ENCODE peak calls at places on chromosomes 6 and 20, in ten cellular contexts. One of them, this sample, is unnamed.

GRCh38 chr6:134293659-134294161 is 24.2 kb downstream of the SGK1 start:
- DNase-seq in glutamatergic neuron: no peak
- DNase-seq in HepG2: no peak
- DNase-seq in stimulated activated CD8-positive, alpha-beta memory T cell treated with anti-CD3 and anti-CD28 coated beads, Interleukin-4, amount 100 ng/mL, for 24 hours: no peak
- DNase-seq in NCI-H1436: no peak
- DNase-seq in ELR: peak
- DNase-seq in stimulated activated CD4-positive, alpha-beta T cell treated with anti-CD3 and anti-CD28 coated beads, Interleukin-12 subunit alpha, Interleukin-12 subunit beta, amount 100 ng/mL, for 4 hours: no peak
- DNase-seq in SHP77: no peak
- DNase-seq in T-cell: no peak
- DNase-seq in NCI-H345: no peak
- DNase-seq in this sample: no peak

GRCh38 chr20:13865825-13866351 is 81.1 kb downstream of the NDUFAF5 start:
- DNase-seq in glutamatergic neuron: no peak
- DNase-seq in HepG2: no peak
- DNase-seq in stimulated activated CD8-positive, alpha-beta memory T cell treated with anti-CD3 and anti-CD28 coated beads, Interleukin-4, amount 100 ng/mL, for 24 hours: no peak
- DNase-seq in NCI-H1436: no peak
- DNase-seq in ELR: no peak
- DNase-seq in stimulated activated CD4-positive, alpha-beta T cell treated with anti-CD3 and anti-CD28 coated beads, Interleukin-12 subunit alpha, Interleukin-12 subunit beta, amount 100 ng/mL, for 4 hours: no peak
- DNase-seq in SHP77: no peak
- DNase-seq in T-cell: no peak
- DNase-seq in NCI-H345: peak
- DNase-seq in this sample: no peak

GRCh38 chr6:42135722-42136121 is 6.7 kb downstream of the C6orf132 start:
- DNase-seq in glutamatergic neuron: no peak
- DNase-seq in HepG2: no peak
- DNase-seq in stimulated activated CD8-positive, alpha-beta memory T cell treated with anti-CD3 and anti-CD28 coated beads, Interleukin-4, amount 100 ng/mL, for 24 hours: no peak
- DNase-seq in NCI-H1436: no peak
- DNase-seq in ELR: peak
- DNase-seq in stimulated activated CD4-positive, alpha-beta T cell treated with anti-CD3 and anti-CD28 coated beads, Interleukin-12 subunit alpha, Interleukin-12 subunit beta, amount 100 ng/mL, for 4 hours: no peak
- DNase-seq in SHP77: no peak
- DNase-seq in T-cell: no peak
- DNase-seq in NCI-H345: no peak
- DNase-seq in this sample: no peak

GRCh38 chr6:81751388-81752083 is 945 bp downstream of the TENT5A start:
- DNase-seq in glutamatergic neuron: peak
- DNase-seq in HepG2: peak
- DNase-seq in stimulated activated CD8-positive, alpha-beta memory T cell treated with anti-CD3 and anti-CD28 coated beads, Interleukin-4, amount 100 ng/mL, for 24 hours: peak
- DNase-seq in NCI-H1436: no peak
- DNase-seq in ELR: peak
- DNase-seq in stimulated activated CD4-positive, alpha-beta T cell treated with anti-CD3 and anti-CD28 coated beads, Interleukin-12 subunit alpha, Interleukin-12 subunit beta, amount 100 ng/mL, for 4 hours: peak
- DNase-seq in SHP77: peak
- DNase-seq in T-cell: peak
- DNase-seq in NCI-H345: peak
- DNase-seq in this sample: peak

GRCh38 chr20:57118107-57118769 is 148.2 kb downstream of the BMP7 start:
- DNase-seq in glutamatergic neuron: no peak
- DNase-seq in HepG2: no peak
- DNase-seq in stimulated activated CD8-positive, alpha-beta memory T cell treated with anti-CD3 and anti-CD28 coated beads, Interleukin-4, amount 100 ng/mL, for 24 hours: no peak
- DNase-seq in NCI-H1436: no peak
- DNase-seq in ELR: no peak
- DNase-seq in stimulated activated CD4-positive, alpha-beta T cell treated with anti-CD3 and anti-CD28 coated beads, Interleukin-12 subunit alpha, Interleukin-12 subunit beta, amount 100 ng/mL, for 4 hours: no peak
- DNase-seq in SHP77: no peak
- DNase-seq in T-cell: no peak
- DNase-seq in NCI-H345: no peak
- DNase-seq in this sample: no peak

GRCh38 chr6:108435391-108435790 is 125.3 kb upstream of the FOXO3 start:
- DNase-seq in glutamatergic neuron: no peak
- DNase-seq in HepG2: no peak
- DNase-seq in stimulated activated CD8-positive, alpha-beta memory T cell treated with anti-CD3 and anti-CD28 coated beads, Interleukin-4, amount 100 ng/mL, for 24 hours: no peak
- DNase-seq in NCI-H1436: no peak
- DNase-seq in ELR: no peak
- DNase-seq in stimulated activated CD4-positive, alpha-beta T cell treated with anti-CD3 and anti-CD28 coated beads, Interleukin-12 subunit alpha, Interleukin-12 subunit beta, amount 100 ng/mL, for 4 hours: no peak
- DNase-seq in SHP77: no peak
- DNase-seq in T-cell: no peak
- DNase-seq in NCI-H345: no peak
- DNase-seq in this sample: no peak

GRCh38 chr6:81023708-81024107 is 728.8 kb downstream of the TENT5A start:
- DNase-seq in glutamatergic neuron: no peak
- DNase-seq in HepG2: no peak
- DNase-seq in stimulated activated CD8-positive, alpha-beta memory T cell treated with anti-CD3 and anti-CD28 coated beads, Interleukin-4, amount 100 ng/mL, for 24 hours: no peak
- DNase-seq in NCI-H1436: no peak
- DNase-seq in ELR: no peak
- DNase-seq in stimulated activated CD4-positive, alpha-beta T cell treated with anti-CD3 and anti-CD28 coated beads, Interleukin-12 subunit alpha, Interleukin-12 subunit beta, amount 100 ng/mL, for 4 hours: no peak
- DNase-seq in SHP77: no peak
- DNase-seq in T-cell: no peak
- DNase-seq in NCI-H345: no peak
- DNase-seq in this sample: no peak

GRCh38 chr6:156780117-156780641 is 3.0 kb downstream of the ARID1B start:
- DNase-seq in glutamatergic neuron: no peak
- DNase-seq in HepG2: peak
- DNase-seq in stimulated activated CD8-positive, alpha-beta memory T cell treated with anti-CD3 and anti-CD28 coated beads, Interleukin-4, amount 100 ng/mL, for 24 hours: no peak
- DNase-seq in NCI-H1436: peak
- DNase-seq in ELR: peak
- DNase-seq in stimulated activated CD4-positive, alpha-beta T cell treated with anti-CD3 and anti-CD28 coated beads, Interleukin-12 subunit alpha, Interleukin-12 subunit beta, amount 100 ng/mL, for 4 hours: no peak
- DNase-seq in SHP77: peak
- DNase-seq in T-cell: peak
- DNase-seq in NCI-H345: peak
- DNase-seq in this sample: no peak

GRCh38 chr6:141550471-141550870 is 582.3 kb upstream of the GJE1 start:
- DNase-seq in glutamatergic neuron: no peak
- DNase-seq in HepG2: no peak
- DNase-seq in stimulated activated CD8-positive, alpha-beta memory T cell treated with anti-CD3 and anti-CD28 coated beads, Interleukin-4, amount 100 ng/mL, for 24 hours: no peak
- DNase-seq in NCI-H1436: no peak
- DNase-seq in ELR: no peak
- DNase-seq in stimulated activated CD4-positive, alpha-beta T cell treated with anti-CD3 and anti-CD28 coated beads, Interleukin-12 subunit alpha, Interleukin-12 subunit beta, amount 100 ng/mL, for 4 hours: no peak
- DNase-seq in SHP77: no peak
- DNase-seq in T-cell: no peak
- DNase-seq in NCI-H345: no peak
- DNase-seq in this sample: no peak

This sample was measured in ovary.